ENCODE peak calls at places on chromosomes 6 and 20, in six cellular contexts. J is anterior cingulate cortex; M is stromal cell of bone marrow; W is AG09319; A is stimulated activated CD4-positive, alpha-beta T cell treated with anti-CD3 and anti-CD28 coated beads, Interleukin-1b, Interleukin-23, amount 100 ng/mL, for 1 hour; K is M059J. Z is an unnamed sample.
A peak's percentile ranks its signal among the peaks of the same experiment; 100 is the strongest.

GRCh38 chr6:25248100-25248499 is 31.1 kb upstream of the CARMIL1 start:
- DNase-seq in J (no peak), M (peak; percentile 88), W (no peak), A (no peak), K (peak; percentile 92), Z (no peak)

GRCh38 chr6:111781055-111781708 is 92.1 kb downstream of the FYN start:
- DNase-seq in J (no peak), M (no peak), W (peak; percentile 64), A (no peak), K (peak; percentile 19), Z (no peak)

GRCh38 chr20:18679020-18679419 is 91.2 kb downstream of the DTD1 start:
- DNase-seq in J (no peak), M (no peak), W (no peak), A (no peak), K (peak; percentile 63), Z (no peak)

GRCh38 chr20:53077373-53078205 is 105.4 kb downstream of the TSHZ2 start:
- DNase-seq in J (no peak), M (no peak), W (no peak), A (no peak), K (peak; percentile 92), Z (no peak)

GRCh38 chr6:4774715-4775590 is 1.3 kb upstream of the CDYL start:
- DNase-seq in J (no peak), M (no peak), W (no peak), A (peak; percentile 4), K (no peak), Z (no peak)

GRCh38 chr6:3230275-3231212 is 3.1 kb upstream of the TUBB2B start:
- DNase-seq in J (peak; percentile 62), M (no peak), W (no peak), A (no peak), K (peak; percentile 72), Z (no peak)

GRCh38 chr6:26089272-26089671 is 2.0 kb downstream of the HFE start:
- DNase-seq in J (no peak), M (no peak), W (no peak), A (no peak), K (no peak), Z (no peak)

GRCh38 chr20:63067266-63067635 is 60.5 kb upstream of the BHLHE23 start:
- DNase-seq in J (no peak), M (no peak), W (no peak), A (no peak), K (no peak), Z (no peak)

GRCh38 chr6:19835605-19836004 is 1.6 kb upstream of the ID4 start:
- DNase-seq in J (no peak), M (no peak), W (no peak), A (no peak), K (peak; percentile 10), Z (no peak)

Z was measured in cortex of kidney.